ENCODE peak calls at places on chromosomes 3 and 15, in seven cellular contexts. H is K562, A is GM12878, J is HCT116, S is HepG2, B is SK-N-SH, N is H1. V is an unnamed sample.

GRCh38 chr3:63768415-63768814 is 50.7 kb upstream of the C3orf49 start:
- DNase-seq in H (no peak), A (no peak), J (no peak), S (no peak), B (no peak), N (no peak), V (no peak)

GRCh38 chr15:94040523-94041248 is 190.7 kb upstream of the MCTP2 start:
- DNase-seq in H (no peak), A (no peak), J (no peak), S (no peak), B (no peak), N (no peak), V (no peak)

GRCh38 chr3:89360155-89360554 is 252.7 kb downstream of the EPHA3 start:
- DNase-seq in H (no peak), A (no peak), J (no peak), S (no peak), B (no peak), N (no peak), V (no peak)

GRCh38 chr3:58117561-58118305 is 93.0 kb downstream of the DNASE1L3 start:
- DNase-seq in H (no peak), A (no peak), J (no peak), S (no peak), B (no peak), N (no peak), V (no peak)

GRCh38 chr15:70289191-70289955 is 191.7 kb upstream of the TLE3 start:
- DNase-seq in H (no peak), A (no peak), J (no peak), S (no peak), B (no peak), N (no peak), V (peak; percentile 70)

GRCh38 chr3:180926526-180926925 is 14.1 kb downstream of the FXR1 start:
- DNase-seq in H (no peak), A (no peak), J (no peak), S (no peak), B (no peak), N (no peak), V (no peak)

GRCh38 chr15:98648654-98649537 is 557 bp downstream of the IGF1R start:
- DNase-seq in H (peak; percentile 54), A (no peak), J (no peak), S (no peak), B (peak; percentile 70), N (no peak), V (peak; percentile 45)

GRCh38 chr3:121748638-121749275 is 784 bp downstream of the GOLGB1 start:
- DNase-seq in H (no peak), A (no peak), J (no peak), S (peak; percentile 74), B (no peak), N (no peak), V (peak; percentile 10)

GRCh38 chr15:69253156-69253555 is 45.6 kb upstream of the PAQR5 start:
- DNase-seq in H (no peak), A (no peak), J (peak; percentile 43), S (no peak), B (peak; percentile 33), N (no peak), V (no peak)

GRCh38 chr3:13590841-13591515 is 42.1 kb downstream of the FBLN2 start:
- DNase-seq in H (no peak), A (no peak), J (no peak), S (no peak), B (no peak), N (no peak), V (no peak)

GRCh38 chr15:64460737-64461576 is 579 bp downstream of the ZNF609 start:
- DNase-seq in H (peak; percentile 84), A (no peak), J (peak; percentile 35), S (peak; percentile 66), B (peak; percentile 65), N (peak; percentile 54), V (peak; percentile 70)

GRCh38 chr15:35439291-35439690 is 106.7 kb downstream of the DPH6 start:
- DNase-seq in H (no peak), A (no peak), J (no peak), S (no peak), B (no peak), N (no peak), V (no peak)

GRCh38 chr15:60975203-60975602 is 253.9 kb downstream of the RORA start:
- DNase-seq in H (no peak), A (no peak), J (no peak), S (no peak), B (no peak), N (no peak), V (no peak)

GRCh38 chr3:44682182-44682896 is 30.1 kb upstream of the ZNF502 start:
- DNase-seq in H (no peak), A (no peak), J (no peak), S (no peak), B (no peak), N (no peak), V (no peak)
- TF ChIP-seq JUND in H (no peak), A (no peak), J (no peak), S (no peak), B (no peak), N (no peak), V (no peak)

GRCh38 chr15:23877502-23878412 is 190.7 kb upstream of the NDN start:
- DNase-seq in H (peak; percentile 41), A (no peak), J (no peak), S (peak; percentile 50), B (peak; percentile 68), N (peak; percentile 85), V (peak; percentile 86)
- TF ChIP-seq JUND in H (no peak), A (no peak), J (no peak), S (no peak), B (no peak), N (no peak), V (no peak)

GRCh38 chr15:51390239-51390931 is 48.9 kb downstream of the GLDN start:
- DNase-seq in H (no peak), A (no peak), J (no peak), S (no peak), B (no peak), N (no peak), V (no peak)
- TF ChIP-seq JUND in H (no peak), A (no peak), J (no peak), S (no peak), B (no peak), N (no peak), V (no peak)

GRCh38 chr3:188202358-188203138 is 48.6 kb downstream of the LPP start:
- DNase-seq in H (peak; percentile 33), A (no peak), J (peak; percentile 2), S (peak; percentile 16), B (no peak), N (no peak), V (no peak)
- TF ChIP-seq JUND in H (no peak), A (no peak), J (no peak), S (no peak), B (no peak), N (no peak), V (no peak)

GRCh38 chr15:42731461-42731860 is 5.5 kb downstream of the CDAN1 start:
- DNase-seq in H (no peak), A (no peak), J (no peak), S (no peak), B (no peak), N (no peak), V (no peak)

GRCh38 chr15:42730135-42730534 is 6.8 kb downstream of the CDAN1 start:
- DNase-seq in H (no peak), A (no peak), J (no peak), S (no peak), B (peak; percentile 16), N (no peak), V (no peak)

GRCh38 chr15:42729409-42729808 is 7.5 kb downstream of the CDAN1 start:
- DNase-seq in H (no peak), A (no peak), J (no peak), S (no peak), B (peak; percentile 25), N (peak; percentile 41), V (no peak)

GRCh38 chr15:42728975-42729374 is 8.0 kb downstream of the CDAN1 start:
- DNase-seq in H (peak; percentile 42), A (no peak), J (no peak), S (no peak), B (peak; percentile 36), N (no peak), V (no peak)

GRCh38 chr15:42730536-42730935 is 6.4 kb downstream of the CDAN1 start:
- DNase-seq in H (no peak), A (no peak), J (no peak), S (no peak), B (no peak), N (no peak), V (no peak)
- TF ChIP-seq JUND in H (no peak), A (no peak), J (no peak), S (no peak), B (no peak), N (no peak), V (no peak)

DNA sequence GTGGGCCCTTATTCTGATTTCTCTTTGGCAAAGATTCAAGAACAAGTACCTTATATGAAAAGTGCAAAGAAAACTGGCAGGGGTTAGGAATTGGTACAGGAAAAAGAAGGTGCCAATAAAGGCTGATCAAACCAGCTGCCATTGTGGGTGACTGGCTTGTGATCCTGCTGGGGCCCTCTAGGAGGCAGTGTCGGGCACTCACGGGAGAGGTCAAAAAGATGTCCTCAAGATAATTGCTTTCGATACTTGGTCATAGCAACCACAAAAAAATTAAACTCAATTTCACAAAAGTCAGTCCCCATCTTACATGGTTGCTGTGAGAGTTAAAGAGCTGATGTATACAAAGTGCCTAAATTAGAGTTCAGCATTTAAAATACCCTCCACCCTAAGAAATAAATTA is 31.0 kb upstream of the CAV3 start:
- DNase-seq in H (peak; percentile 63), A (no peak), J (no peak), S (no peak), B (no peak), N (peak; percentile 79), V (no peak)
- TF ChIP-seq JUND in H (no peak), A (no peak), J (no peak), S (no peak), B (no peak), N (no peak), V (no peak)

DNA sequence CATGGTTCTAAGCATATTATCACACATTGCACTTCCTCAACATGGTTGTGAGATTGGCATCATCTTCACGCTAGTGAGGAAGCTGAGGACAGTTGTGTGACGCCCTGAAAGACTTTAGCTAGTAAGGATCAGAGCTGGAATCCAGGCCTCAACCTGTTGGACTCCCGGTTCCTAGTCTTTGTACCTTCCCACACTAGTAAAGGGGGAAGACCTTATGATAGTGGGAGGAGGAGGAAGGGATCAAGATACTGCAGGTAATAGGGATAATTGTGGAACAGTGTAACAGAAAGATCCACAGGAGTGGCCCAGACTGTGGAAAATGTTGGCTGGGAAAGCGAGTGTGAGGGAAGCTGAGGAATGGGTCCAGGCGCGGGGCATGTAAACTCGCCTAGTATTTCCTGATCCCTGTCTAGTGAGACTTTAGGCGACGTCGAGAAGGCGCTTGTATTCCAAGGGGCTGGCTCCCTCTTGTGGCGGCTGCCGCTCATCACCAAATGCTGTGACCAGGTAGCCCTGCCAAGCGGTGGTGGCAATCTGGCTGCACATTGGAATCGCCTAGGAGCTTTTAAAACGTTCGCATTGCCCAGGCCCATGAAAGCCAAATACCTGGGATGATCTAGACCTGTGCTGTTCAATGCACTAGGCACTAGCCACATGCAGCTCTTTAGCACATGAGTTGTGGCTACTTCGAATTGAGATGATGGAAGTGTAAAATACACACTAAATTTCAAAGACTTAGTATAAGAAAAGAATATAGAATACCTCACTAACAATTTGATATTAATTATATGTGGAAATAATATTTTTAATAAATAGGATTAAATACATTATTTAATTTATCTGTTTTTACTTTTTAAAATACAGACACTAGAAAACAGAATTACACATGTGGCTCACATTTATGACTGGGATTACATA is 38.8 kb upstream of the CLDN18 start:
- DNase-seq in H (peak; percentile 49), A (no peak), J (peak; percentile 65), S (peak; percentile 43), B (peak; percentile 72), N (peak; percentile 93), V (peak; percentile 87)
- TF ChIP-seq JUND in H (no peak), A (no peak), J (no peak), S (no peak), B (no peak), N (no peak), V (no peak)

GRCh38 chr3:149506965-149507364 is 32.5 kb downstream of the TM4SF4 start:
- DNase-seq in H (no peak), A (no peak), J (no peak), S (peak; percentile 21), B (no peak), N (no peak), V (no peak)
- TF ChIP-seq JUND in H (no peak), A (no peak), J (no peak), S (no peak), B (no peak), N (no peak), V (no peak)